ENCODE peak calls at places on chromosomes 16 and 17, in seven cellular contexts. F is H1, W is GM12878, R is SK-N-SH, Q is NT2/D1, V is HCT116, M is HepG2. Z is an unnamed sample.

GRCh38 chr16:73057369-73058210 is 9.7 kb upstream of the ZFHX3 start:
- DNase-seq in V (no peak), Q (no peak), M (no peak), R (peak; percentile 76), F (no peak), W (no peak), Z (peak; percentile 27)

GRCh38 chr17:20120835-20121234 is 111.7 kb downstream of the SPECC1 start:
- DNase-seq in M (no peak), V (no peak), F (no peak), R (no peak), W (no peak), Q (no peak), Z (no peak)

GRCh38 chr17:7167832-7168231 is 11.3 kb downstream of the ASGR1 start:
- DNase-seq in W (no peak), V (no peak), M (peak; percentile 56), F (no peak), Q (no peak), R (no peak), Z (no peak)

GRCh38 chr17:35239823-35240222 is 3.0 kb upstream of the SLFN5 start:
- DNase-seq in V (no peak), F (no peak), M (no peak), Q (no peak), W (no peak), R (no peak), Z (no peak)

GRCh38 chr16:22188595-22189442 is 17.3 kb upstream of the EEF2K start:
- DNase-seq in W (peak; percentile 55), Q (peak; percentile 76), M (peak; percentile 85), V (peak; percentile 70), F (no peak), R (peak; percentile 73), Z (peak; percentile 51)

GRCh38 chr17:55564077-55564476 is 52.8 kb upstream of the SMIM36 start:
- DNase-seq in F (no peak), M (no peak), Q (no peak), R (no peak), W (no peak), V (no peak), Z (no peak)

GRCh38 chr17:56867948-56868376 is 34.0 kb downstream of the DGKE start:
- DNase-seq in V (no peak), F (no peak), Q (no peak), R (no peak), M (no peak), W (no peak), Z (no peak)

GRCh38 chr16:20401475-20402016 is 3.0 kb downstream of the PDILT start:
- DNase-seq in F (no peak), Q (no peak), R (no peak), V (no peak), W (no peak), M (no peak), Z (no peak)

GRCh38 chr16:4487955-4488481 is 11.8 kb downstream of the HMOX2 start:
- DNase-seq in M (no peak), F (no peak), W (no peak), R (no peak), V (no peak), Q (no peak), Z (no peak)

GRCh38 chr17:43822566-43823190 is 10.3 kb downstream of the MPP3 start:
- DNase-seq in R (peak; percentile 37), W (no peak), M (no peak), F (no peak), V (no peak), Q (no peak), Z (no peak)

GRCh38 chr16:81204794-81205680 is 33.5 kb upstream of the BCO1 start:
- DNase-seq in V (peak; percentile 59), Q (no peak), F (no peak), M (peak; percentile 61), W (peak; percentile 11), R (peak; percentile 62), Z (peak; percentile 52)

GRCh38 chr16:67486805-67487204 is 3.5 kb upstream of the AGRP start:
- DNase-seq in F (no peak), W (no peak), R (no peak), Q (no peak), V (no peak), M (no peak), Z (no peak)

GRCh38 chr17:18187816-18188761 is 4.5 kb downstream of the ALKBH5 start:
- DNase-seq in V (no peak), Q (no peak), R (peak; percentile 76), W (no peak), F (no peak), M (no peak), Z (no peak)

GRCh38 chr17:81422776-81423697 is 27.8 kb downstream of the BAHCC1 start:
- DNase-seq in R (peak; percentile 86), V (peak; percentile 68), M (peak; percentile 60), F (no peak), Q (no peak), W (no peak), Z (no peak)

GRCh38 chr17:40935624-40936023 is 1.8 kb downstream of the KRT23 start:
- DNase-seq in V (no peak), F (no peak), Q (no peak), W (no peak), M (no peak), R (no peak), Z (no peak)

GRCh38 chr17:30996481-30996880 is 25.6 kb downstream of the RNF135 start:
- DNase-seq in W (no peak), Q (no peak), V (no peak), R (no peak), F (no peak), M (no peak), Z (no peak)

GRCh38 chr17:56098746-56099145 is 54.5 kb upstream of the ANKFN1 start:
- DNase-seq in R (no peak), Q (no peak), W (no peak), V (no peak), F (no peak), M (no peak), Z (no peak)

GRCh38 chr16:1613240-1613639 is 1.1 kb downstream of the CRAMP1 start:
- DNase-seq in F (no peak), W (no peak), R (no peak), V (no peak), M (no peak), Q (no peak), Z (peak; percentile 30)

GRCh38 chr16:66717112-66717675 is 20.7 kb upstream of the CMTM4 start:
- DNase-seq in W (no peak), M (peak; percentile 64), R (peak; percentile 69), V (no peak), Q (no peak), F (no peak), Z (peak; percentile 42)

DNA sequence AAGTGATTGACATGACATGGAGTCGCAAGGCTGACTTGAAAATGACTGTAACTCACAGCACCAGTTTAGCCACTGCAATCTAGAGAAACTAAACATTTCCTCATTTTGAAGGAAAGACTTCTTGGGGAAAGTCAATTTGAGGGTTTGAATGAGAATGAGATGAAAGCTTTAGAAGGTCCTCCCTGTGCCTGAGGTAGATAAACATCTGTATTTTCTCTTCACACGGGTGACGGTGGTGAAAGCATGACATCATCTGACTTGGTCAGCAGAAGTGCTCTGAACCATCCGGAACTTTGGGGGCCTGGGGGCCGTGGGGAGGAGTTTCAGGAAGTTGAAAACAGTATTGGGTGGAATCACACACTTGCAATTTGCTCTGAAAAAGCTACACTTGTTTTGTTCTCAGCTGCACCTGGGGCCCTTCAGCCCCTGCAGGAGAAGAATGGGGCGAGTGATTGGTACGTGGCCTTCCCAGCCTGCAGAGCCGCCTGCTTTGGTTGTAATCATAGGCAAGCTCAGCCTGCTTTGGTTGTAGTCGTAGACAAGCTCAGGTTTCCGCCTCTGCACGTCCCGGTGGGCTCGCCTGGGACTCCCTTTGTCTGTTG is 5.0 kb downstream of the BANP start:
- DNase-seq in Q (no peak), F (no peak), R (no peak), V (no peak), W (peak; percentile 42), M (no peak), Z (peak; percentile 77)
- TF ChIP-seq YY1 in Q (no peak), F (no peak), R (no peak), V (no peak), W (no peak), M (no peak), Z (no peak)

DNA sequence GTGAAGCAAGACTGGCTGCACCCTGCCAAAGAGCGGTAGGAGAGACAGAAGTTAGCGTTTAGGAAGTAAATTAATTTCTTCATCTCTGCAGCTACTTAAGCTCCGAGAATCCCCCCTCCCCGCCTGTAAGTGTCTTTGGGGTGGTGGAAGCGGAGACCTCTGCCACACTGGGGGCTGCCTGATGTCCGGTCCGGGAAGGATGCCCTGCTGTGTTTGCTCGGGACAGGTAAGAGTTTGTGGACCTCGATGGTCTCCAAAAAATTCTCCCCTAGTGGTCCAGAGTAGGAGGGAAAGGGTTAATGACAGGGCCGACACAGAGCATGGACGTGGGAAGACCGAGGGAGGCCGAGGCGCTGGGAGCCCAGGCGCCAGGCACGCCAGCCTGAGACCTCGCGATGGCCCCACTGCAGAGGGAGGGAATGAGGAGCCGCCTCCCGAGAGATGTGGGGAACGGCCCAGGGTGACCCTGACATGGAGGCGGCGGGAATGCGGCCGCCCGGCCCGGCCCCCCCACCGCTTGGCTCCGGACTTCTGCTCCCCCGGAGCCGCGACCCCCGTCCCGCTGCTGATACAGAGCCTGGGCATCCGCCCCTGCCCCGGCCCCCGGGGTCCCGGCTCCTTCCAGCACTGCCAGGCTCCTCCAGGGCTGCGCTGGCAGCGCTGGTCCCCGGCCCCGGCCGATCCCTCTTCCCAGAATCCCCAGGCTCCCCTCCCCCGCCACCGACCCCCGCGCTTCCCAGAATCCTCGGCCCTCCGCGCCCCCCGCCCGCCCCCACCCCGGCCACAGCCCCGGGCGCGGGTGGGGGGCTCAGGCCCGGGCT is 680 bp downstream of the ZNF629 start:
- DNase-seq in W (no peak), F (no peak), Q (no peak), R (peak; percentile 91), M (peak; percentile 60), V (no peak), Z (peak; percentile 87)
- TF ChIP-seq YY1 in W (peak; percentile 26), F (no peak), Q (peak; percentile 16), R (no peak), M (peak; percentile 62), V (no peak), Z (peak; percentile 57)

GRCh38 chr17:77548967-77549366 is 408.2 kb downstream of the SEC14L1 start:
- DNase-seq in W (no peak), Q (no peak), F (no peak), R (no peak), V (no peak), M (no peak), Z (no peak)
- TF ChIP-seq YY1 in W (no peak), Q (no peak), F (no peak), R (no peak), V (no peak), M (no peak), Z (no peak)

DNA sequence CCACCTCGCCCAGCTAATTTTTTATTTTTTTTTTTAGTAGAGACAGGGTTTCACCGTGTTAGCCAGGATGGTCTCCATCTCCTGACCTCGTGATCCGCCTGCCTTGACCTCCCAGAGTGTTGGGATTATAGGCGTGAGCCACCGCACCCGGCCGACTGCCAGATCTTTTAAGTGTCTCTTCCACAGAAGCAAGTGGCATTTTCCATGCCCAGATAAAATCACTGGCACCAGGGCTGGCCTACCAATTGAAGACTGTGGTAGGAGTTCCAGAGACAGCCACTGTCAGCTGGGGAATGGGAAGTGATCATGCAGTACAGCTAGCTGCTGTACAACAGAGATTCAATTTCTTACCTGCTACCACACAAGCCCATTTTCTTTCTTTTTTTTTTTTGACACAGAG is 17.9 kb downstream of the CNP start:
- DNase-seq in M (no peak), Q (no peak), W (no peak), R (no peak), V (no peak), F (no peak), Z (no peak)
- TF ChIP-seq YY1 in M (no peak), Q (no peak), W (no peak), R (no peak), V (no peak), F (no peak), Z (no peak)

GRCh38 chr16:57801098-57801855 is 1.0 kb downstream of the KIFC3 start:
- DNase-seq in F (no peak), V (no peak), W (no peak), M (no peak), R (peak; percentile 58), Q (no peak), Z (peak; percentile 40)
- TF ChIP-seq YY1 in F (no peak), V (no peak), W (no peak), M (no peak), R (no peak), Q (no peak), Z (no peak)

Z was measured in K562.